ENCODE peak calls at places on chromosome 14, in ten cellular contexts. One of them, this sample, is unnamed.

GRCh38 chr14:64773577-64773976 is 69.4 kb downstream of the PLEKHG3 start:
- DNase-seq in glutamatergic neuron: no peak
- DNase-seq in stimulated activated CD8-positive, alpha-beta memory T cell treated with anti-CD3 and anti-CD28 coated beads, Interleukin-12 subunit alpha, Interleukin-12 subunit beta, amount 100 ng/mL, for 4 hours: no peak
- DNase-seq in EL: no peak
- DNase-seq in nephron progenitor cell: no peak
- DNase-seq in skeletal muscle cell: no peak
- DNase-seq in HT1080: no peak
- DNase-seq in activated naive CD4-positive, alpha-beta T cell treated with anti-CD3 and anti-CD28 coated beads, Interleukin-2, amount 50 U/mL, for 16 hours: no peak
- DNase-seq in OCI-LY7: no peak
- DNase-seq in astrocyte of the cerebellum: no peak
- DNase-seq in this sample: no peak

GRCh38 chr14:24070285-24071143 is 848 bp upstream of the CPNE6 start:
- DNase-seq in glutamatergic neuron: no peak
- DNase-seq in stimulated activated CD8-positive, alpha-beta memory T cell treated with anti-CD3 and anti-CD28 coated beads, Interleukin-12 subunit alpha, Interleukin-12 subunit beta, amount 100 ng/mL, for 4 hours: no peak
- DNase-seq in EL: no peak
- DNase-seq in nephron progenitor cell: no peak
- DNase-seq in skeletal muscle cell: no peak
- DNase-seq in HT1080: no peak
- DNase-seq in activated naive CD4-positive, alpha-beta T cell treated with anti-CD3 and anti-CD28 coated beads, Interleukin-2, amount 50 U/mL, for 16 hours: no peak
- DNase-seq in OCI-LY7: no peak
- DNase-seq in astrocyte of the cerebellum: no peak
- DNase-seq in this sample: no peak

GRCh38 chr14:103686831-103687485 is 28.3 kb downstream of the XRCC3 start:
- DNase-seq in glutamatergic neuron: no peak
- DNase-seq in stimulated activated CD8-positive, alpha-beta memory T cell treated with anti-CD3 and anti-CD28 coated beads, Interleukin-12 subunit alpha, Interleukin-12 subunit beta, amount 100 ng/mL, for 4 hours: no peak
- DNase-seq in EL: peak
- DNase-seq in nephron progenitor cell: no peak
- DNase-seq in skeletal muscle cell: no peak
- DNase-seq in HT1080: no peak
- DNase-seq in activated naive CD4-positive, alpha-beta T cell treated with anti-CD3 and anti-CD28 coated beads, Interleukin-2, amount 50 U/mL, for 16 hours: no peak
- DNase-seq in OCI-LY7: no peak
- DNase-seq in astrocyte of the cerebellum: no peak
- DNase-seq in this sample: no peak

GRCh38 chr14:24071144-24071697 is at the start of gene CPNE6:
- DNase-seq in glutamatergic neuron: no peak
- DNase-seq in stimulated activated CD8-positive, alpha-beta memory T cell treated with anti-CD3 and anti-CD28 coated beads, Interleukin-12 subunit alpha, Interleukin-12 subunit beta, amount 100 ng/mL, for 4 hours: no peak
- DNase-seq in EL: no peak
- DNase-seq in nephron progenitor cell: no peak
- DNase-seq in skeletal muscle cell: no peak
- DNase-seq in HT1080: no peak
- DNase-seq in activated naive CD4-positive, alpha-beta T cell treated with anti-CD3 and anti-CD28 coated beads, Interleukin-2, amount 50 U/mL, for 16 hours: peak
- DNase-seq in OCI-LY7: no peak
- DNase-seq in astrocyte of the cerebellum: no peak
- DNase-seq in this sample: no peak

GRCh38 chr14:32470161-32470705 is 141.1 kb downstream of the AKAP6 start:
- DNase-seq in glutamatergic neuron: no peak
- DNase-seq in stimulated activated CD8-positive, alpha-beta memory T cell treated with anti-CD3 and anti-CD28 coated beads, Interleukin-12 subunit alpha, Interleukin-12 subunit beta, amount 100 ng/mL, for 4 hours: no peak
- DNase-seq in EL: no peak
- DNase-seq in nephron progenitor cell: no peak
- DNase-seq in skeletal muscle cell: no peak
- DNase-seq in HT1080: no peak
- DNase-seq in activated naive CD4-positive, alpha-beta T cell treated with anti-CD3 and anti-CD28 coated beads, Interleukin-2, amount 50 U/mL, for 16 hours: no peak
- DNase-seq in OCI-LY7: no peak
- DNase-seq in astrocyte of the cerebellum: no peak
- DNase-seq in this sample: no peak

GRCh38 chr14:104386281-104386841 is 193.2 kb upstream of the C14orf180 start:
- DNase-seq in glutamatergic neuron: peak
- DNase-seq in stimulated activated CD8-positive, alpha-beta memory T cell treated with anti-CD3 and anti-CD28 coated beads, Interleukin-12 subunit alpha, Interleukin-12 subunit beta, amount 100 ng/mL, for 4 hours: no peak
- DNase-seq in EL: no peak
- DNase-seq in nephron progenitor cell: no peak
- DNase-seq in skeletal muscle cell: no peak
- DNase-seq in HT1080: no peak
- DNase-seq in activated naive CD4-positive, alpha-beta T cell treated with anti-CD3 and anti-CD28 coated beads, Interleukin-2, amount 50 U/mL, for 16 hours: peak
- DNase-seq in OCI-LY7: no peak
- DNase-seq in astrocyte of the cerebellum: no peak
- DNase-seq in this sample: peak

GRCh38 chr14:34857689-34858449 is 17.3 kb downstream of the BAZ1A start:
- DNase-seq in glutamatergic neuron: no peak
- DNase-seq in stimulated activated CD8-positive, alpha-beta memory T cell treated with anti-CD3 and anti-CD28 coated beads, Interleukin-12 subunit alpha, Interleukin-12 subunit beta, amount 100 ng/mL, for 4 hours: no peak
- DNase-seq in EL: no peak
- DNase-seq in nephron progenitor cell: no peak
- DNase-seq in skeletal muscle cell: no peak
- DNase-seq in HT1080: no peak
- DNase-seq in activated naive CD4-positive, alpha-beta T cell treated with anti-CD3 and anti-CD28 coated beads, Interleukin-2, amount 50 U/mL, for 16 hours: no peak
- DNase-seq in OCI-LY7: no peak
- DNase-seq in astrocyte of the cerebellum: no peak
- DNase-seq in this sample: no peak

GRCh38 chr14:29521526-29522137 is 406.0 kb downstream of the PRKD1 start:
- DNase-seq in glutamatergic neuron: peak
- DNase-seq in stimulated activated CD8-positive, alpha-beta memory T cell treated with anti-CD3 and anti-CD28 coated beads, Interleukin-12 subunit alpha, Interleukin-12 subunit beta, amount 100 ng/mL, for 4 hours: no peak
- DNase-seq in EL: peak
- DNase-seq in nephron progenitor cell: peak
- DNase-seq in skeletal muscle cell: no peak
- DNase-seq in HT1080: peak
- DNase-seq in activated naive CD4-positive, alpha-beta T cell treated with anti-CD3 and anti-CD28 coated beads, Interleukin-2, amount 50 U/mL, for 16 hours: no peak
- DNase-seq in OCI-LY7: peak
- DNase-seq in astrocyte of the cerebellum: no peak
- DNase-seq in this sample: peak

GRCh38 chr14:72607386-72608125 is 286.3 kb downstream of the DPF3 start:
- DNase-seq in glutamatergic neuron: no peak
- DNase-seq in stimulated activated CD8-positive, alpha-beta memory T cell treated with anti-CD3 and anti-CD28 coated beads, Interleukin-12 subunit alpha, Interleukin-12 subunit beta, amount 100 ng/mL, for 4 hours: no peak
- DNase-seq in EL: peak
- DNase-seq in nephron progenitor cell: peak
- DNase-seq in skeletal muscle cell: no peak
- DNase-seq in HT1080: peak
- DNase-seq in activated naive CD4-positive, alpha-beta T cell treated with anti-CD3 and anti-CD28 coated beads, Interleukin-2, amount 50 U/mL, for 16 hours: no peak
- DNase-seq in OCI-LY7: no peak
- DNase-seq in astrocyte of the cerebellum: no peak
- DNase-seq in this sample: no peak

GRCh38 chr14:30928462-30928861 is 54.1 kb downstream of the COCH start:
- DNase-seq in glutamatergic neuron: no peak
- DNase-seq in stimulated activated CD8-positive, alpha-beta memory T cell treated with anti-CD3 and anti-CD28 coated beads, Interleukin-12 subunit alpha, Interleukin-12 subunit beta, amount 100 ng/mL, for 4 hours: no peak
- DNase-seq in EL: no peak
- DNase-seq in nephron progenitor cell: no peak
- DNase-seq in skeletal muscle cell: no peak
- DNase-seq in HT1080: no peak
- DNase-seq in activated naive CD4-positive, alpha-beta T cell treated with anti-CD3 and anti-CD28 coated beads, Interleukin-2, amount 50 U/mL, for 16 hours: no peak
- DNase-seq in OCI-LY7: no peak
- DNase-seq in astrocyte of the cerebellum: no peak
- DNase-seq in this sample: no peak

GRCh38 chr14:96676161-96676560 is 121.0 kb upstream of the VRK1 start:
- DNase-seq in glutamatergic neuron: no peak
- DNase-seq in stimulated activated CD8-positive, alpha-beta memory T cell treated with anti-CD3 and anti-CD28 coated beads, Interleukin-12 subunit alpha, Interleukin-12 subunit beta, amount 100 ng/mL, for 4 hours: no peak
- DNase-seq in EL: no peak
- DNase-seq in nephron progenitor cell: no peak
- DNase-seq in skeletal muscle cell: no peak
- DNase-seq in HT1080: peak
- DNase-seq in activated naive CD4-positive, alpha-beta T cell treated with anti-CD3 and anti-CD28 coated beads, Interleukin-2, amount 50 U/mL, for 16 hours: no peak
- DNase-seq in OCI-LY7: no peak
- DNase-seq in astrocyte of the cerebellum: peak
- DNase-seq in this sample: no peak

GRCh38 chr14:102944448-102945330 is 22.2 kb downstream of the AMN start:
- DNase-seq in glutamatergic neuron: no peak
- DNase-seq in stimulated activated CD8-positive, alpha-beta memory T cell treated with anti-CD3 and anti-CD28 coated beads, Interleukin-12 subunit alpha, Interleukin-12 subunit beta, amount 100 ng/mL, for 4 hours: no peak
- DNase-seq in EL: no peak
- DNase-seq in nephron progenitor cell: no peak
- DNase-seq in skeletal muscle cell: no peak
- DNase-seq in HT1080: no peak
- DNase-seq in activated naive CD4-positive, alpha-beta T cell treated with anti-CD3 and anti-CD28 coated beads, Interleukin-2, amount 50 U/mL, for 16 hours: no peak
- DNase-seq in OCI-LY7: no peak
- DNase-seq in astrocyte of the cerebellum: no peak
- DNase-seq in this sample: no peak

GRCh38 chr14:59187802-59188460 is 536 bp upstream of the DAAM1 start:
- DNase-seq in glutamatergic neuron: peak
- DNase-seq in stimulated activated CD8-positive, alpha-beta memory T cell treated with anti-CD3 and anti-CD28 coated beads, Interleukin-12 subunit alpha, Interleukin-12 subunit beta, amount 100 ng/mL, for 4 hours: peak
- DNase-seq in EL: peak
- DNase-seq in nephron progenitor cell: peak
- DNase-seq in skeletal muscle cell: no peak
- DNase-seq in HT1080: no peak
- DNase-seq in activated naive CD4-positive, alpha-beta T cell treated with anti-CD3 and anti-CD28 coated beads, Interleukin-2, amount 50 U/mL, for 16 hours: peak
- DNase-seq in OCI-LY7: peak
- DNase-seq in astrocyte of the cerebellum: no peak
- DNase-seq in this sample: no peak

GRCh38 chr14:102500190-102500661 is 9.3 kb downstream of the ANKRD9 start:
- DNase-seq in glutamatergic neuron: no peak
- DNase-seq in stimulated activated CD8-positive, alpha-beta memory T cell treated with anti-CD3 and anti-CD28 coated beads, Interleukin-12 subunit alpha, Interleukin-12 subunit beta, amount 100 ng/mL, for 4 hours: no peak
- DNase-seq in EL: peak
- DNase-seq in nephron progenitor cell: no peak
- DNase-seq in skeletal muscle cell: peak
- DNase-seq in HT1080: peak
- DNase-seq in activated naive CD4-positive, alpha-beta T cell treated with anti-CD3 and anti-CD28 coated beads, Interleukin-2, amount 50 U/mL, for 16 hours: no peak
- DNase-seq in OCI-LY7: no peak
- DNase-seq in astrocyte of the cerebellum: peak
- DNase-seq in this sample: peak

GRCh38 chr14:55864890-55865655 is 253.1 kb upstream of the PELI2 start:
- DNase-seq in glutamatergic neuron: peak
- DNase-seq in stimulated activated CD8-positive, alpha-beta memory T cell treated with anti-CD3 and anti-CD28 coated beads, Interleukin-12 subunit alpha, Interleukin-12 subunit beta, amount 100 ng/mL, for 4 hours: no peak
- DNase-seq in EL: no peak
- DNase-seq in nephron progenitor cell: no peak
- DNase-seq in skeletal muscle cell: no peak
- DNase-seq in HT1080: no peak
- DNase-seq in activated naive CD4-positive, alpha-beta T cell treated with anti-CD3 and anti-CD28 coated beads, Interleukin-2, amount 50 U/mL, for 16 hours: no peak
- DNase-seq in OCI-LY7: peak
- DNase-seq in astrocyte of the cerebellum: no peak
- DNase-seq in this sample: peak

GRCh38 chr14:89617142-89617460 is 200.1 kb upstream of the FOXN3 start:
- DNase-seq in glutamatergic neuron: no peak
- DNase-seq in stimulated activated CD8-positive, alpha-beta memory T cell treated with anti-CD3 and anti-CD28 coated beads, Interleukin-12 subunit alpha, Interleukin-12 subunit beta, amount 100 ng/mL, for 4 hours: no peak
- DNase-seq in EL: no peak
- DNase-seq in nephron progenitor cell: no peak
- DNase-seq in skeletal muscle cell: no peak
- DNase-seq in HT1080: no peak
- DNase-seq in activated naive CD4-positive, alpha-beta T cell treated with anti-CD3 and anti-CD28 coated beads, Interleukin-2, amount 50 U/mL, for 16 hours: no peak
- DNase-seq in OCI-LY7: no peak
- DNase-seq in astrocyte of the cerebellum: no peak
- DNase-seq in this sample: no peak

GRCh38 chr14:59363545-59364226 is 101.5 kb downstream of the GPR135 start:
- DNase-seq in glutamatergic neuron: no peak
- DNase-seq in stimulated activated CD8-positive, alpha-beta memory T cell treated with anti-CD3 and anti-CD28 coated beads, Interleukin-12 subunit alpha, Interleukin-12 subunit beta, amount 100 ng/mL, for 4 hours: no peak
- DNase-seq in EL: peak
- DNase-seq in nephron progenitor cell: no peak
- DNase-seq in skeletal muscle cell: no peak
- DNase-seq in HT1080: peak
- DNase-seq in activated naive CD4-positive, alpha-beta T cell treated with anti-CD3 and anti-CD28 coated beads, Interleukin-2, amount 50 U/mL, for 16 hours: no peak
- DNase-seq in OCI-LY7: no peak
- DNase-seq in astrocyte of the cerebellum: no peak
- DNase-seq in this sample: no peak

GRCh38 chr14:71739273-71739990 is 192.8 kb upstream of the RGS6 start:
- DNase-seq in glutamatergic neuron: no peak
- DNase-seq in stimulated activated CD8-positive, alpha-beta memory T cell treated with anti-CD3 and anti-CD28 coated beads, Interleukin-12 subunit alpha, Interleukin-12 subunit beta, amount 100 ng/mL, for 4 hours: no peak
- DNase-seq in EL: peak
- DNase-seq in nephron progenitor cell: no peak
- DNase-seq in skeletal muscle cell: no peak
- DNase-seq in HT1080: peak
- DNase-seq in activated naive CD4-positive, alpha-beta T cell treated with anti-CD3 and anti-CD28 coated beads, Interleukin-2, amount 50 U/mL, for 16 hours: no peak
- DNase-seq in OCI-LY7: no peak
- DNase-seq in astrocyte of the cerebellum: no peak
- DNase-seq in this sample: peak

GRCh38 chr14:92898732-92899131 is 24.2 kb upstream of the CHGA start:
- DNase-seq in glutamatergic neuron: no peak
- DNase-seq in stimulated activated CD8-positive, alpha-beta memory T cell treated with anti-CD3 and anti-CD28 coated beads, Interleukin-12 subunit alpha, Interleukin-12 subunit beta, amount 100 ng/mL, for 4 hours: no peak
- DNase-seq in EL: no peak
- DNase-seq in nephron progenitor cell: no peak
- DNase-seq in skeletal muscle cell: no peak
- DNase-seq in HT1080: no peak
- DNase-seq in activated naive CD4-positive, alpha-beta T cell treated with anti-CD3 and anti-CD28 coated beads, Interleukin-2, amount 50 U/mL, for 16 hours: no peak
- DNase-seq in OCI-LY7: no peak
- DNase-seq in astrocyte of the cerebellum: no peak
- DNase-seq in this sample: no peak

GRCh38 chr14:69816216-69816615 is 19.2 kb upstream of the SLC10A1 start:
- DNase-seq in glutamatergic neuron: no peak
- DNase-seq in stimulated activated CD8-positive, alpha-beta memory T cell treated with anti-CD3 and anti-CD28 coated beads, Interleukin-12 subunit alpha, Interleukin-12 subunit beta, amount 100 ng/mL, for 4 hours: no peak
- DNase-seq in EL: no peak
- DNase-seq in nephron progenitor cell: no peak
- DNase-seq in skeletal muscle cell: no peak
- DNase-seq in HT1080: no peak
- DNase-seq in activated naive CD4-positive, alpha-beta T cell treated with anti-CD3 and anti-CD28 coated beads, Interleukin-2, amount 50 U/mL, for 16 hours: no peak
- DNase-seq in OCI-LY7: no peak
- DNase-seq in astrocyte of the cerebellum: no peak
- DNase-seq in this sample: no peak

GRCh38 chr14:96160030-96160912 is 44.4 kb upstream of the BDKRB2 start:
- DNase-seq in glutamatergic neuron: no peak
- DNase-seq in stimulated activated CD8-positive, alpha-beta memory T cell treated with anti-CD3 and anti-CD28 coated beads, Interleukin-12 subunit alpha, Interleukin-12 subunit beta, amount 100 ng/mL, for 4 hours: no peak
- DNase-seq in EL: no peak
- DNase-seq in nephron progenitor cell: no peak
- DNase-seq in skeletal muscle cell: no peak
- DNase-seq in HT1080: no peak
- DNase-seq in activated naive CD4-positive, alpha-beta T cell treated with anti-CD3 and anti-CD28 coated beads, Interleukin-2, amount 50 U/mL, for 16 hours: no peak
- DNase-seq in OCI-LY7: no peak
- DNase-seq in astrocyte of the cerebellum: no peak
- DNase-seq in this sample: peak

GRCh38 chr14:73283592-73284379 is 46.5 kb downstream of the PAPLN start:
- DNase-seq in glutamatergic neuron: no peak
- DNase-seq in stimulated activated CD8-positive, alpha-beta memory T cell treated with anti-CD3 and anti-CD28 coated beads, Interleukin-12 subunit alpha, Interleukin-12 subunit beta, amount 100 ng/mL, for 4 hours: no peak
- DNase-seq in EL: no peak
- DNase-seq in nephron progenitor cell: peak
- DNase-seq in skeletal muscle cell: no peak
- DNase-seq in HT1080: no peak
- DNase-seq in activated naive CD4-positive, alpha-beta T cell treated with anti-CD3 and anti-CD28 coated beads, Interleukin-2, amount 50 U/mL, for 16 hours: no peak
- DNase-seq in OCI-LY7: no peak
- DNase-seq in astrocyte of the cerebellum: peak
- DNase-seq in this sample: peak

GRCh38 chr14:35898217-35898775 is 72.2 kb downstream of the BRMS1L start:
- DNase-seq in glutamatergic neuron: peak
- DNase-seq in stimulated activated CD8-positive, alpha-beta memory T cell treated with anti-CD3 and anti-CD28 coated beads, Interleukin-12 subunit alpha, Interleukin-12 subunit beta, amount 100 ng/mL, for 4 hours: no peak
- DNase-seq in EL: no peak
- DNase-seq in nephron progenitor cell: no peak
- DNase-seq in skeletal muscle cell: no peak
- DNase-seq in HT1080: no peak
- DNase-seq in activated naive CD4-positive, alpha-beta T cell treated with anti-CD3 and anti-CD28 coated beads, Interleukin-2, amount 50 U/mL, for 16 hours: no peak
- DNase-seq in OCI-LY7: no peak
- DNase-seq in astrocyte of the cerebellum: no peak
- DNase-seq in this sample: peak

GRCh38 chr14:34826661-34827060 is 48.5 kb downstream of the BAZ1A start:
- DNase-seq in glutamatergic neuron: no peak
- DNase-seq in stimulated activated CD8-positive, alpha-beta memory T cell treated with anti-CD3 and anti-CD28 coated beads, Interleukin-12 subunit alpha, Interleukin-12 subunit beta, amount 100 ng/mL, for 4 hours: no peak
- DNase-seq in EL: peak
- DNase-seq in nephron progenitor cell: no peak
- DNase-seq in skeletal muscle cell: no peak
- DNase-seq in HT1080: peak
- DNase-seq in activated naive CD4-positive, alpha-beta T cell treated with anti-CD3 and anti-CD28 coated beads, Interleukin-2, amount 50 U/mL, for 16 hours: no peak
- DNase-seq in OCI-LY7: no peak
- DNase-seq in astrocyte of the cerebellum: no peak
- DNase-seq in this sample: no peak

GRCh38 chr14:102900631-102901571 is 21.6 kb upstream of the AMN start:
- DNase-seq in glutamatergic neuron: no peak
- DNase-seq in stimulated activated CD8-positive, alpha-beta memory T cell treated with anti-CD3 and anti-CD28 coated beads, Interleukin-12 subunit alpha, Interleukin-12 subunit beta, amount 100 ng/mL, for 4 hours: no peak
- DNase-seq in EL: no peak
- DNase-seq in nephron progenitor cell: no peak
- DNase-seq in skeletal muscle cell: no peak
- DNase-seq in HT1080: no peak
- DNase-seq in activated naive CD4-positive, alpha-beta T cell treated with anti-CD3 and anti-CD28 coated beads, Interleukin-2, amount 50 U/mL, for 16 hours: no peak
- DNase-seq in OCI-LY7: peak
- DNase-seq in astrocyte of the cerebellum: no peak
- DNase-seq in this sample: no peak

This sample was measured in H9.